ENCODE peak calls at places on chromosomes 1 and 21, in four cellular contexts. I, D, A and R are unnamed samples.

GRCh38 chr1:89125571-89126233 is at the start of gene GBP2:
- DNase-seq in I (peak), D (no peak), A (no peak), R (peak)

GRCh38 chr1:161357073-161357472 is 10.6 kb downstream of the CFAP126 start:
- DNase-seq in I (no peak), D (no peak), A (no peak), R (no peak)

GRCh38 chr1:47333922-47334764 is 553 bp downstream of the CMPK1 start:
- DNase-seq in I (no peak), D (peak), A (peak), R (peak)

GRCh38 chr1:115828101-115829022 is 12.6 kb downstream of the NHLH2 start:
- DNase-seq in I (no peak), D (no peak), A (peak), R (peak)

GRCh38 chr1:9691726-9692125 is 40.2 kb downstream of the PIK3CD start:
- DNase-seq in I (no peak), D (no peak), A (no peak), R (no peak)

GRCh38 chr21:16534408-16535099 is 804.8 kb downstream of the USP25 start:
- DNase-seq in I (peak), D (peak), A (no peak), R (no peak)

GRCh38 chr1:65002508-65003315 is 36.4 kb upstream of the JAK1 start:
- DNase-seq in I (no peak), D (peak), A (peak), R (peak)

GRCh38 chr1:162466797-162467196 is 30.8 kb upstream of the UHMK1 start:
- DNase-seq in I (no peak), D (no peak), A (no peak), R (no peak)

GRCh38 chr21:28193189-28193588 is 799.5 kb downstream of the LTN1 start:
- DNase-seq in I (no peak), D (no peak), A (no peak), R (no peak)

GRCh38 chr1:26999440-26999987 is 6.0 kb downstream of the TRNP1 start:
- DNase-seq in I (peak), D (peak), A (peak), R (no peak)

GRCh38 chr1:243236604-243237252 is 18.4 kb downstream of the CEP170 start:
- DNase-seq in I (no peak), D (no peak), A (no peak), R (no peak)
- H3K4me3 ChIP-seq in I (no peak), D (no peak), A (no peak), R (no peak)

DNA sequence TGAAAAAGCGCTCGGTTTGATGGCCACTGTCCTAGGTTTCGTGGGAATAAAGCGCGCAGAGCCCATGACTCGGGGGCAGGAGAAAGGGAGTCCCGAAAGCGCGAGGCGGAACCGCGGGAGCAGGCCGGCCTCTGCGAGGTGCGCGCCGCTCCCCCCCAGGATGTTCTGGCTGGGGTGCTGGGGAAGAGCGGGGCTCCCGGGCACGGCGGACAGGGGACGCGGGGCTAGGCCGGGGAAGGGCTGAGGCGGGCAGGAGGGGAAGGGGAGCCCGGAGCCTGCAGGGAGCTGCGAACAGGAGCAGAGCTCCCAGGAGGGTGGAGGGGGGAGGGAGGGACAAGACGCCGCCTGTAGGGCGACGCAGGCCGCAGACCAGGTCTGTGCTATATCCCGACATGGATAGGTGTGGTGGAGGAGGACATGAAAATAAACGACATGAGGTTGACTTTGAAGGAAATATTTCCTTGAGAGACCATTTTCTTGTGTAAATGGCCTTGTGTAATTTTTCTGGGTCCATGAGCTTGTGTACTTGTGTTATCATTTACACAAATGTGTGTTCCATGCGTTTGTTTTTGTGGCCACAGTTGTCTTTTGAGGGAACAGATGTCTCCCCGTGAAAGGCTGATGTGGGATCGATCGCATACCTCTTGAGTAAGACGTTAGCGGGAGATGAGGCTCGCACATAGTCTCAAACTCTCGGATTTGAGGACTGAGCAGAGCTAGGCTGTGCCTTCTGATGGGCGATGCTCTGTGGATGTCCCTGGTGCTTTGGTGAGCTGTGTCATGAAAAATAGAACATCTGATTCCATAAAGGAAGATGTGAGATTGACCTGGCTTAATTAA is 1.3 kb downstream of the PCNT start:
- DNase-seq in I (no peak), D (no peak), A (peak), R (peak)
- TF ChIP-seq CTCF in I (peak), D (no peak), A (peak), R (no peak)

GRCh38 chr1:153629343-153629665 is 1.1 kb downstream of the S100A1 start:
- DNase-seq in I (no peak), D (no peak), A (no peak), R (no peak)

GRCh38 chr1:153628638-153629342 is 556 bp downstream of the S100A1 start:
- DNase-seq in I (no peak), D (no peak), A (no peak), R (no peak)

GRCh38 chr1:153631047-153632022 is 2.5 kb upstream of the CHTOP start:
- DNase-seq in I (no peak), D (no peak), A (no peak), R (no peak)

GRCh38 chr1:153630384-153630783 is 2.1 kb downstream of the S100A1 start:
- DNase-seq in I (no peak), D (no peak), A (no peak), R (no peak)

DNA sequence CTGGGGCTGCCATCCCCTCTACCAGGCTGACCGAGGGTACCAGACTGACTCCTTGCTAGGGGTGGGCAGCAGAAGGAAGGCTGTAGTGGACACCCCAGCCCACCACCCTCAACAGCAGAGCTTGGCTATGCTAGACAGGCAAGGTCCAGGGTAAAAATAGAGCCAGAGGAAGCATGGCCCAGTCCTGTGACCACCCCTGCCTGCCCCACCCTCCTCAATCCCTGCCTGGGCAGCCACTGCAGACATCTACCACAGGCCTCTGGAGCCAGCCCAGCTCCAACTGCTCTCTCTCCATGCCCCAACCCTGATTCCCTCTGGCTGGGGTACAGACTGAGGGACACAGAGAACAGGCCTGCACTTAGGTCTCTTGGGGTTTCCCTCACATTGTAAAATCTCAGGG is 1.7 kb downstream of the S100A1 start:
- DNase-seq in I (no peak), D (no peak), A (no peak), R (no peak)
- H3K4me3 ChIP-seq in I (no peak), D (no peak), A (no peak), R (no peak)

DNA sequence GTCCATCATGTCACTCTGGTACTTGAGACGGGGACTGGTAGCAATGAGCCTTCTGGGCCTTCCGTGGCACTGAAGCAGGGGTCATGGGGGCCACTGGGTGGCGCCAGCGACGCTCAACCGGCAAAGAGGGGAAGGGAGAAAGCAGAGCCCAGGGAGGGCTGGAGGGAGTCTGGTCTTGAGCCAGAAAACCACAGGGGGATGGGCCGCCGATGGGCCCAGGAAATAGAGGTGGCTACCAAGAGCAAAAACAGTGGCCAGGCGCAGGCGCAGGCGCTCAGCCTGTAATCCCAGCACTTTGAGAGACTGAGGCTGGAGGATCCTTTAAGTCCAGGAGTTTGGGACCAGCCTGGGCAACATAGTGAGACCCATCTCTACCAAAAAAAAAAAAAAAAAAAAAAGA is 21.8 kb downstream of the EXOC8 start:
- DNase-seq in I (no peak), D (no peak), A (peak), R (peak)
- TF ChIP-seq CTCF in I (peak), D (no peak), A (peak), R (peak)

GRCh38 chr1:226186124-226187018 is at the start of gene ACBD3:
- DNase-seq in I (peak), D (peak), A (peak), R (peak)

GRCh38 chr1:226187019-226187322 is 430 bp upstream of the ACBD3 start:
- DNase-seq in I (no peak), D (no peak), A (no peak), R (no peak)

GRCh38 chr1:226187380-226187779 is 839 bp upstream of the ACBD3 start:
- DNase-seq in I (no peak), D (no peak), A (no peak), R (no peak)

GRCh38 chr1:226185153-226186036 is 1.1 kb downstream of the ACBD3 start:
- DNase-seq in I (no peak), D (no peak), A (no peak), R (no peak)

GRCh38 chr1:226181996-226182714 is 4.4 kb downstream of the ACBD3 start:
- DNase-seq in I (peak), D (peak), A (peak), R (no peak)
- H3K4me3 ChIP-seq in I (no peak), D (no peak), A (no peak), R (no peak)

GRCh38 chr21:42308914-42309752 is 6.1 kb downstream of the TFF3 start:
- DNase-seq in I (no peak), D (no peak), A (no peak), R (no peak)
- TF ChIP-seq CTCF in I (no peak), D (no peak), A (no peak), R (no peak)

DNA sequence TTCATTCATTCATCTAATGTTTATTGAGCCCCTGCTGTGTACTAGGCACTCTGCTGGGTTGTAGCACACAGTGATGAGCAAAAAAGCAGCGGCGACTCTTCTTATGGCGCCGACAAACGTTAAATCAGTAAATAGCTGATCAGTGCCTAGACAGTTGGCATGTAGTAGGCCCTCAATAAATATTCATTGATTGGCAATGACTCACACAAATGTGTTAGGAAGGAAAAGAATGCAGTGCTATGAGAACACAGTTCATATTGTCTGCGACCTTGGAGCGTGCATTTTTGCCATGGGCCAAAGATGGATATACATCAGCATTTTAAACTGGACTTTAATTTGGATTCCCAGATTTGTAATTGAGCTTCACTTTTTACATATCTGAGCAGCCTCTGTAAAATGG is 52.0 kb downstream of the PRDM2 start:
- DNase-seq in I (no peak), D (no peak), A (no peak), R (no peak)
- H3K4me3 ChIP-seq in I (no peak), D (no peak), A (no peak), R (no peak)

GRCh38 chr1:68796888-68797287 is 300.0 kb upstream of the DEPDC1 start:
- DNase-seq in I (no peak), D (no peak), A (no peak), R (no peak)

GRCh38 chr1:68799096-68799495 is 302.2 kb upstream of the DEPDC1 start:
- DNase-seq in I (no peak), D (no peak), A (no peak), R (no peak)

GRCh38 chr1:68805097-68805641 is 308.3 kb upstream of the DEPDC1 start:
- DNase-seq in I (no peak), D (no peak), A (no peak), R (no peak)

GRCh38 chr1:68800182-68800581 is 303.3 kb upstream of the DEPDC1 start:
- DNase-seq in I (no peak), D (no peak), A (no peak), R (no peak)

DNA sequence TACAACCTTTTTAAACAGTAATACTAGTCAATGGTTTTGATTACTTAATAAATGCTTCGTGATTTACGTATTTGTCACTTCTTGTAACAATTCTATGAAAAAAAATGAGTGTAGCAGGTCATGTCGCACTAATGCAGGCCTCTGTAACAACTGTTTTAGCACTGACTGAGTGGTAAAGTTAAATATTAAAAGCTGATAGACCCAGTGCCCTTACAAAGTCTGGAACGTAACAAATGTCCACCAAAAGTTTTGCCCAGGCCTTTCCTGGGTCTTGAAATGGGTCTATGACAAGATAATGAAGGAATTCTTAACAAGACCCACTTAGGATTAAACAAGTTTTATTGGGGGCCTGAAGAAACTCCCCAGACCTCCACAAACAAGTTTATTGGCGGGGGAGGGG is 304.6 kb upstream of the DEPDC1 start:
- DNase-seq in I (no peak), D (no peak), A (no peak), R (no peak)
- TF ChIP-seq CTCF in I (no peak), D (no peak), A (no peak), R (no peak)

DNA sequence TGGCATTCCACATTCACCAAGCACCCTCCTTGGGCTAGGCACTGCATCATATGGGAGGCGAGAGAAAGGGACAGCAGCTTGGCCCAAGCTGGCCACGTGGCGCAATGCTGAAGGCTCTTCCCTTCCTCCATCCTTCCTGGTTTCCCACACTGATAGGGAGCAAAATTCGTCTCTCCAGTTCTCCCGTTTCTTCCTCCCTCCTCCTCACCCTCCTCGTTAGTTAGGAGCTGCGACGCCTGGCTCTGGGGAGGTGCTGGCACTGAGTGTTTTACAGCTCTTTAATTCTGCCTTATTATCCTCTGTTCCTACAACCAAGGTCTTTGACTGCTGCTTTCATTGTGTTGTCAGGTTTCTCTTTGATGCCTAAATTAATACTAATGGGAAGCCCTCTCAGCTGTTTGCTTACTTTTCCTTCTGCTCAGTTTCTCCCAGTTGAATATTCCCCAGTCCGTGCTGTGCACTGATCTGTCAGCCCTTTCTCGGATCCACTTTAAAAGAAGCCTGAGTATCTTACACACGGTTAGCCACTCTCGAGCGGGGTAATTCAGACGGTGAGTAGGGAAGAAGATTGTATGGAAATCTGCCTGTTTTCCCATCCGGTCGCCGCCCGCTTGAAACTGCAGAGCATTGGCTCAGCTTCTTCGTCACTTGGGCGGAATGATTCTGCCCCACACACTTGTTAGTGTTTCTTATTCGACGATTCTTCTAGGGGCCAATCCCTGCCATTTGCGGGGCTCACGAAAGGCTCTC is 56.2 kb upstream of the SMYD2 start:
- DNase-seq in I (no peak), D (no peak), A (peak), R (no peak)
- H3K4me3 ChIP-seq in I (peak), D (peak), A (peak), R (no peak)

GRCh38 chr1:87989346-87989745 is 660.7 kb downstream of the LMO4 start:
- DNase-seq in I (no peak), D (no peak), A (no peak), R (no peak)
- TF ChIP-seq CTCF in I (no peak), D (no peak), A (peak), R (no peak)